ENCODE peak calls at places on chromosomes 16 and 17, in six cellular contexts. K is heart right ventricle, H is astrocyte of the spinal cord, E is omental fat pad, G is choroid plexus epithelial cell, O is upper lobe of left lung. A is an unnamed sample.

GRCh38 chr16:4003166-4003565 is 113.1 kb downstream of the ADCY9 start:
- DNase-seq in K (no peak), H (no peak), E (no peak), G (no peak), O (no peak), A (no peak)

GRCh38 chr17:80480248-80480647 is 3.8 kb upstream of the NPTX1 start:
- DNase-seq in K (no peak), H (no peak), E (no peak), G (no peak), O (no peak), A (no peak)

GRCh38 chr16:4298761-4299522 is 16.9 kb upstream of the GLIS2 start:
- DNase-seq in K (peak; percentile 79), H (peak; percentile 91), E (peak; percentile 32), G (peak; percentile 84), O (peak; percentile 86), A (no peak)

GRCh38 chr17:39598047-39598481 is 9.7 kb downstream of the NEUROD2 start:
- DNase-seq in K (no peak), H (no peak), E (no peak), G (no peak), O (no peak), A (no peak)

GRCh38 chr16:74455213-74455612 is 33.9 kb upstream of the CLEC18B start:
- DNase-seq in K (no peak), H (peak; percentile 86), E (no peak), G (peak; percentile 88), O (no peak), A (no peak)

GRCh38 chr17:40122466-40122943 is 734 bp downstream of the MSL1 start:
- DNase-seq in K (peak; percentile 66), H (no peak), E (no peak), G (peak; percentile 64), O (peak; percentile 36), A (peak; percentile 76)

GRCh38 chr17:54899721-54900456 is 763 bp upstream of the TOM1L1 start:
- DNase-seq in K (no peak), H (no peak), E (no peak), G (no peak), O (no peak), A (peak; percentile 9)

GRCh38 chr17:30323262-30323894 is 10.5 kb downstream of the TMIGD1 start:
- DNase-seq in K (no peak), H (no peak), E (no peak), G (no peak), O (peak; percentile 34), A (no peak)

GRCh38 chr17:79331492-79331891 is 256.9 kb downstream of the ENGASE start:
- DNase-seq in K (no peak), H (no peak), E (no peak), G (no peak), O (no peak), A (no peak)

GRCh38 chr17:50318551-50319310 is 27.2 kb upstream of the XYLT2 start:
- DNase-seq in K (no peak), H (no peak), E (no peak), G (no peak), O (no peak), A (no peak)

GRCh38 chr17:82246365-82247174 is 17.7 kb downstream of the SLC16A3 start:
- DNase-seq in K (no peak), H (peak; percentile 81), E (no peak), G (peak; percentile 83), O (no peak), A (no peak)

GRCh38 chr16:35215287-35215686 is 1755.9 kb downstream of the TP53TG3F start:
- DNase-seq in K (no peak), H (no peak), E (no peak), G (no peak), O (no peak), A (no peak)

GRCh38 chr17:43673516-43674323 is 12.0 kb upstream of the MEOX1 start:
- DNase-seq in K (peak; percentile 73), H (peak; percentile 61), E (peak; percentile 84), G (peak; percentile 75), O (peak; percentile 64), A (peak; percentile 69)

GRCh38 chr16:67372664-67373063 is 20.6 kb downstream of the TPPP3 start:
- DNase-seq in K (no peak), H (peak; percentile 34), E (no peak), G (peak; percentile 62), O (no peak), A (no peak)

GRCh38 chr16:47506800-47507199 is 45.7 kb downstream of the PHKB start:
- DNase-seq in K (no peak), H (no peak), E (no peak), G (no peak), O (no peak), A (no peak)

GRCh38 chr17:82105882-82106696 is 8.1 kb upstream of the FASN start:
- DNase-seq in K (peak; percentile 50), H (peak; percentile 18), E (no peak), G (peak; percentile 53), O (peak; percentile 90), A (peak; percentile 93)

DNA sequence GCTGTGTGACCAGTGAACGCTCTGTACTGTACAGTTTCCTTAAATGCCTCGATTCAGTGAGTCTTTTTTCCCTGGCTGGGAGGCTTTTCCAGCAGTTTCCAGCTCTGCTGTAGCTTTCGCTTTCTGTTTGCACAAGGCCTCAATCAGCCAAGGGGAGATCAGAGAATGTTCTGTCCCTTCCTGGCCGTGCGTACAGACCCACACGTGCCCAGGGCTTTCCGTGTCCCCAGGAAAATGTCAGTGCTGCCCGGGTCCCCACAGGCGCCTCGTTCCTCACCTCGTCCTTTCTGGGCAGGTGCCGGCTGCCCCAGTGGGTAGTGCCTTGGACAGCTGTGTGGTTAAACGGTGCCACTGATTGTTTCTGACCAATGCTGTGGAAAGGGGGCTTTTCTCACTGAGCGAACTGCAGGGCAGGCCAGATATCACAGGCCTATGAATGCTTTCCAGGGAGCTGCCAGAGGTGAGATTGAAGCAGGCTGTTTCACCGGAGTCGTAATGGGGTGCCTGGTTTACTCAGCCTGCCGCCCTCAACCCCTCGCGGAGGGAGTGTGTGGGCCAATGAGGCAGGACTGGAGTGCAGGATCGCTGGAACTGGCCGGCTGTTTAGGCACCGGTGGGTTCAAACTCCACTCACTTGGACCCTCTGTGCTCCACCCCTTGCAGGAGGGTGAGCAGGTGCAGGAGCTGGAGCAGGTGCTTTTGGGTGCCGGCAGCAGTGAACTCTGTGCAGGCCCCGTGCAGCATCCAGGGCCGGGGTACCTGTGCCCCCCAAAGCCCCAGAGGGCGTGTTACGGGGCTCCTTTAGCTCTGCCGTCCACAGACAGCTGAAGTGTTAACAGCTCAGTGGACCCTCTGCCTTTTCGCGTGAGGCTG is 44.4 kb downstream of the ZNF778 start:
- DNase-seq in K (no peak), H (no peak), E (no peak), G (peak; percentile 21), O (no peak), A (no peak)
- TF ChIP-seq CTCF in K (no peak), H (no peak), E (no peak), G (no peak), O (no peak), A (no peak)

GRCh38 chr16:22291860-22292692 is 5.1 kb upstream of the POLR3E start:
- DNase-seq in K (no peak), H (peak; percentile 35), E (no peak), G (peak; percentile 70), O (no peak), A (no peak)
- TF ChIP-seq CTCF in K (no peak), H (no peak), E (no peak), G (no peak), O (no peak), A (no peak)

GRCh38 chr16:30956601-30957455 is 726 bp upstream of the SETD1A start:
- DNase-seq in K (peak; percentile 88), H (peak; percentile 86), E (peak; percentile 77), G (peak; percentile 90), O (peak; percentile 81), A (peak; percentile 90)
- TF ChIP-seq CTCF in K (peak; percentile 37), H (peak; percentile 44), E (no peak), G (peak; percentile 41), O (no peak), A (peak; percentile 34)

GRCh38 chr17:7147772-7148171 is 31.4 kb downstream of the ASGR1 start:
- DNase-seq in K (no peak), H (no peak), E (no peak), G (no peak), O (no peak), A (no peak)
- TF ChIP-seq CTCF in K (no peak), H (no peak), E (no peak), G (no peak), O (no peak), A (no peak)

A was measured in GM13977.